ENCODE peak calls at places on chromosome 4, in four cellular contexts. S is OCI-LY7, Y is HCT116, X is A673. V is an unnamed sample.

GRCh38 chr4:76156635-76157034 is 8.4 kb upstream of the NUP54 start:
- DNase-seq in S (no peak), Y (no peak), X (no peak), V (no peak)

GRCh38 chr4:95798727-95799126 is 41.2 kb upstream of the PDHA2 start:
- DNase-seq in S (no peak), Y (no peak), X (no peak), V (no peak)

GRCh38 chr4:78954048-78954666 is 14.9 kb upstream of the PAQR3 start:
- DNase-seq in S (peak; percentile 40), Y (peak; percentile 23), X (peak; percentile 21), V (peak; percentile 38)

GRCh38 chr4:116180056-116180690 is 905.2 kb downstream of the TRAM1L1 start:
- DNase-seq in S (peak; percentile 4), Y (peak; percentile 10), X (peak; percentile 73), V (peak; percentile 23)

GRCh38 chr4:124427095-124427767 is 285.3 kb downstream of the ANKRD50 start:
- DNase-seq in S (no peak), Y (no peak), X (no peak), V (no peak)

GRCh38 chr4:8198906-8199593 is at the start of gene SH3TC1:
- DNase-seq in S (peak; percentile 82), Y (peak; percentile 46), X (peak; percentile 60), V (peak; percentile 89)

GRCh38 chr4:168509786-168510185 is 12.9 kb downstream of the PALLD start:
- DNase-seq in S (no peak), Y (no peak), X (peak; percentile 41), V (no peak)

GRCh38 chr4:40585201-40585789 is 44.4 kb downstream of the RBM47 start:
- DNase-seq in S (no peak), Y (no peak), X (no peak), V (no peak)

GRCh38 chr4:24991015-24991414 is 39.7 kb downstream of the LGI2 start:
- DNase-seq in S (no peak), Y (no peak), X (no peak), V (no peak)

GRCh38 chr4:163484906-163485305 is 9.6 kb upstream of the TMA16 start:
- DNase-seq in S (peak; percentile 77), Y (peak; percentile 50), X (peak; percentile 83), V (peak; percentile 63)

GRCh38 chr4:114005569-114006442 is 26.4 kb upstream of the ARSJ start:
- DNase-seq in S (no peak), Y (no peak), X (no peak), V (no peak)

GRCh38 chr4:9771069-9771468 is 10.4 kb upstream of the DRD5 start:
- DNase-seq in S (no peak), Y (no peak), X (no peak), V (no peak)

GRCh38 chr4:173940146-173940545 is 343.3 kb downstream of the FBXO8 start:
- DNase-seq in S (no peak), Y (no peak), X (no peak), V (no peak)

GRCh38 chr4:26226978-26227377 is 93.8 kb upstream of the RBPJ start:
- DNase-seq in S (no peak), Y (no peak), X (no peak), V (no peak)

GRCh38 chr4:10333942-10334341 is 123.3 kb downstream of the ZNF518B start:
- DNase-seq in S (no peak), Y (no peak), X (no peak), V (no peak)

GRCh38 chr4:2714071-2714770 is 41.9 kb downstream of the TNIP2 start:
- DNase-seq in S (no peak), Y (no peak), X (no peak), V (peak; percentile 25)